ENCODE peak calls at places on chromosome 3, in eight cellular contexts. S, V, K, E, O, W, T and G are unnamed samples.

GRCh38 chr3:157100079-157100477 is 59.9 kb downstream of the CCNL1 start:
- DNase-seq in S (no peak), V (no peak), K (no peak), E (no peak), O (no peak), W (no peak), T (no peak), G (no peak)

GRCh38 chr3:69014022-69014580 is 617 bp upstream of the EOGT start:
- DNase-seq in S (no peak), V (no peak), K (no peak), E (no peak), O (no peak), W (no peak), T (no peak), G (no peak)

GRCh38 chr3:71450985-71451560 is 132.5 kb downstream of the FOXP1 start:
- DNase-seq in S (no peak), V (no peak), K (no peak), E (no peak), O (no peak), W (no peak), T (no peak), G (no peak)

GRCh38 chr3:192091831-192092230 is 630.9 kb downstream of the PYDC2 start:
- DNase-seq in S (no peak), V (no peak), K (no peak), E (no peak), O (peak), W (no peak), T (no peak), G (no peak)

GRCh38 chr3:120033594-120033993 is 60.7 kb downstream of the GSK3B start:
- DNase-seq in S (no peak), V (no peak), K (no peak), E (no peak), O (no peak), W (no peak), T (no peak), G (no peak)

GRCh38 chr3:162521669-162522068 is 1025.1 kb downstream of the OTOL1 start:
- DNase-seq in S (no peak), V (no peak), K (no peak), E (no peak), O (no peak), W (no peak), T (no peak), G (no peak)

GRCh38 chr3:71872256-71872655 is 87.3 kb upstream of the PROK2 start:
- DNase-seq in S (no peak), V (no peak), K (no peak), E (no peak), O (no peak), W (no peak), T (no peak), G (no peak)

GRCh38 chr3:193711165-193711485 is 118.1 kb downstream of the OPA1 start:
- DNase-seq in S (no peak), V (no peak), K (no peak), E (no peak), O (no peak), W (no peak), T (no peak), G (no peak)

GRCh38 chr3:118544458-118544857 is 490.2 kb downstream of the IGSF11 start:
- DNase-seq in S (no peak), V (no peak), K (no peak), E (no peak), O (no peak), W (peak), T (no peak), G (no peak)

GRCh38 chr3:149936812-149937230 is 33.9 kb downstream of the PFN2 start:
- DNase-seq in S (peak), V (peak), K (peak), E (peak), O (peak), W (peak), T (peak), G (no peak)

GRCh38 chr3:110419571-110419970 is 652.0 kb upstream of the NECTIN3 start:
- DNase-seq in S (no peak), V (no peak), K (no peak), E (no peak), O (peak), W (no peak), T (no peak), G (no peak)

GRCh38 chr3:149726716-149727407 is 25.4 kb downstream of the COMMD2 start:
- DNase-seq in S (no peak), V (no peak), K (peak), E (no peak), O (no peak), W (peak), T (no peak), G (no peak)

GRCh38 chr3:34374521-34374920 is 576.1 kb downstream of the PDCD6IP start:
- DNase-seq in S (no peak), V (no peak), K (no peak), E (no peak), O (no peak), W (no peak), T (no peak), G (no peak)

GRCh38 chr3:149820183-149820582 is 7.2 kb downstream of the RNF13 start:
- DNase-seq in S (no peak), V (no peak), K (no peak), E (no peak), O (no peak), W (peak), T (no peak), G (no peak)

GRCh38 chr3:177905895-177906511 is 630.2 kb upstream of the KCNMB2 start:
- DNase-seq in S (no peak), V (no peak), K (no peak), E (no peak), O (peak), W (peak), T (peak), G (no peak)

GRCh38 chr3:16741890-16742289 is 136.7 kb upstream of the DAZL start:
- DNase-seq in S (no peak), V (no peak), K (no peak), E (no peak), O (peak), W (peak), T (no peak), G (no peak)

GRCh38 chr3:194134757-194135515 is 1.0 kb upstream of the HES1 start:
- DNase-seq in S (peak), V (peak), K (peak), E (peak), O (peak), W (peak), T (peak), G (peak)

GRCh38 chr3:86837871-86838270 is 153.1 kb downstream of the VGLL3 start:
- DNase-seq in S (no peak), V (no peak), K (no peak), E (no peak), O (peak), W (no peak), T (no peak), G (no peak)

GRCh38 chr3:42590989-42591756 is 513 bp downstream of the SS18L2 start:
- DNase-seq in S (no peak), V (no peak), K (no peak), E (no peak), O (peak), W (no peak), T (no peak), G (no peak)

GRCh38 chr3:149808209-149808829 is 4.7 kb upstream of the RNF13 start:
- DNase-seq in S (peak), V (peak), K (peak), E (peak), O (peak), W (peak), T (peak), G (no peak)

GRCh38 chr3:56547486-56547885 is 9.5 kb upstream of the CCDC66 start:
- DNase-seq in S (no peak), V (no peak), K (no peak), E (no peak), O (peak), W (no peak), T (no peak), G (no peak)

GRCh38 chr3:55461896-55462295 is 25.2 kb downstream of the WNT5A start:
- DNase-seq in S (no peak), V (no peak), K (no peak), E (no peak), O (peak), W (peak), T (no peak), G (no peak)

GRCh38 chr3:130395916-130396315 is 50.4 kb downstream of the COL6A5 start:
- DNase-seq in S (no peak), V (peak), K (no peak), E (no peak), O (peak), W (peak), T (peak), G (no peak)

GRCh38 chr3:114542359-114542758 is 248.5 kb downstream of the TIGIT start:
- DNase-seq in S (no peak), V (no peak), K (no peak), E (no peak), O (no peak), W (no peak), T (no peak), G (no peak)

GRCh38 chr3:57952208-57952631 is 56.0 kb upstream of the FLNB start:
- DNase-seq in S (no peak), V (no peak), K (no peak), E (no peak), O (peak), W (peak), T (peak), G (no peak)

GRCh38 chr3:143885803-143886427 is 37.6 kb upstream of the SLC9A9 start:
- DNase-seq in S (no peak), V (peak), K (peak), E (peak), O (peak), W (peak), T (peak), G (no peak)

GRCh38 chr3:74861211-74861610 is 246.8 kb upstream of the CNTN3 start:
- DNase-seq in S (no peak), V (no peak), K (no peak), E (no peak), O (no peak), W (no peak), T (no peak), G (no peak)

GRCh38 chr3:114418724-114419543 is 125.1 kb downstream of the TIGIT start:
- DNase-seq in S (no peak), V (peak), K (peak), E (no peak), O (peak), W (peak), T (peak), G (no peak)

GRCh38 chr3:73622135-73622534 is 2.6 kb downstream of the PDZRN3 start:
- DNase-seq in S (peak), V (no peak), K (no peak), E (no peak), O (no peak), W (no peak), T (peak), G (no peak)

GRCh38 chr3:27939940-27940339 is 217.8 kb upstream of the EOMES start:
- DNase-seq in S (no peak), V (no peak), K (no peak), E (no peak), O (peak), W (peak), T (no peak), G (no peak)

GRCh38 chr3:173397161-173398110 is at the start of gene NLGN1:
- DNase-seq in S (peak), V (no peak), K (peak), E (no peak), O (peak), W (peak), T (no peak), G (no peak)

GRCh38 chr3:30357897-30358296 is 248.5 kb upstream of the TGFBR2 start:
- DNase-seq in S (no peak), V (peak), K (no peak), E (no peak), O (no peak), W (peak), T (no peak), G (no peak)

GRCh38 chr3:45762647-45763330 is 33.5 kb downstream of the SLC6A20 start:
- DNase-seq in S (no peak), V (no peak), K (no peak), E (no peak), O (no peak), W (no peak), T (no peak), G (no peak)

GRCh38 chr3:172155880-172156279 is 116.5 kb downstream of the FNDC3B start:
- DNase-seq in S (no peak), V (no peak), K (no peak), E (no peak), O (no peak), W (no peak), T (no peak), G (no peak)

GRCh38 chr3:130679218-130679617 is 67.4 kb downstream of the PIK3R4 start:
- DNase-seq in S (no peak), V (no peak), K (no peak), E (no peak), O (peak), W (no peak), T (no peak), G (no peak)

GRCh38 chr3:112561085-112561692 is 573 bp downstream of the ATG3 start:
- DNase-seq in S (peak), V (peak), K (peak), E (peak), O (peak), W (peak), T (peak), G (peak)

GRCh38 chr3:14884665-14885064 is 62.7 kb upstream of the NR2C2 start:
- DNase-seq in S (no peak), V (no peak), K (no peak), E (peak), O (no peak), W (no peak), T (no peak), G (no peak)

GRCh38 chr3:14889188-14889587 is 58.2 kb upstream of the NR2C2 start:
- DNase-seq in S (no peak), V (no peak), K (no peak), E (no peak), O (no peak), W (no peak), T (no peak), G (no peak)

GRCh38 chr3:14885307-14885706 is 62.1 kb upstream of the NR2C2 start:
- DNase-seq in S (no peak), V (no peak), K (no peak), E (peak), O (no peak), W (no peak), T (no peak), G (no peak)

GRCh38 chr3:14883226-14883625 is 64.2 kb upstream of the NR2C2 start:
- DNase-seq in S (no peak), V (no peak), K (no peak), E (no peak), O (no peak), W (no peak), T (no peak), G (no peak)

DNA sequence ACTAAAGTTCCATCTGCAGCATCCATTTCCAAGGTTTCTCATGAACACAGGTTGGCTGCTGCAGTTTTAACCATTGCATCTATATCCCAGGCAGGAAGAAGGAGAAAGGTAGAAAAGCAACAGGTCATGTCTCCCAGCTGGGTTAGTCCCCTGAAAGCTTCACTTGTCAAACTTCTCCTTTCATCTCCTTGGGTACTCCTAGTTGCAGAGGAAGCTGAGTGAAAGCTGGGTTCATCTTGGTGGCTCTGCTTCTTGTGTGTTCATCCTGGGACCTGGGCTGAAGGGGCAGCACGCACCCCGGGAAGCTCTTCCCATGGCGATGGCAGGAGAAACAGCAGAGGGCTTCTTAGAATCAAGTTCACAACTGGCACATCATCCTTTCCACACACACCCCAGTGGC is 61.3 kb upstream of the NR2C2 start:
- DNase-seq in S (no peak), V (no peak), K (no peak), E (no peak), O (no peak), W (no peak), T (no peak), G (no peak)
- TF ChIP-seq CTCF in S (no peak), V (no peak), K (no peak), E (no peak), O (no peak), W (no peak), T (no peak), G (no peak)

GRCh38 chr3:40366203-40367162 is 20.5 kb upstream of the ENTPD3 start:
- DNase-seq in S (no peak), V (no peak), K (no peak), E (no peak), O (no peak), W (peak), T (no peak), G (no peak)

GRCh38 chr3:40369716-40370115 is 17.3 kb upstream of the ENTPD3 start:
- DNase-seq in S (no peak), V (no peak), K (no peak), E (no peak), O (no peak), W (no peak), T (no peak), G (no peak)
- TF ChIP-seq CTCF in S (no peak), V (no peak), K (no peak), E (no peak), O (no peak), W (no peak), T (no peak), G (no peak)

GRCh38 chr3:185717627-185718330 is 107.1 kb downstream of the IGF2BP2 start:
- DNase-seq in S (no peak), V (no peak), K (no peak), E (no peak), O (no peak), W (peak), T (no peak), G (no peak)
- TF ChIP-seq CTCF in S (no peak), V (no peak), K (no peak), E (no peak), O (no peak), W (peak), T (no peak), G (no peak)

DNA sequence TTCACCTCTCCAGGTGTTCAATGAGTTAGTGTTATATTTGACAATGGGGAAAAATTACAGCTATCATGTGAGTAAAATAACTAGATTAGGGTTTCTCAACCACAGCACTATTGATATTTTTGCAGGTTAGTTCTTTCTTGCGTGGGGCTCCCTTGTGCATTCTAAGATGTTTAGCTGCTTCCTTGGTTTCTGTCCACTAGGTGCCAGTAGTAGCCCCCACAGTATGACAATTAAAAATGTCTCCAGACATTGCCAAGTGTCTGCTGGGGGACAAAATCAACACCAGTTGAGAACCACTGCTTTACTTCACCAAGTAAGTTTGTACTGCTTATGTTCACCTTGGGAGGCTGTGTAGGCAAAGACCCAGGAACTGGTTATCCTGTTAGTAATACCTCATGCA is 618.7 kb downstream of the EDEM1 start:
- DNase-seq in S (no peak), V (no peak), K (no peak), E (no peak), O (no peak), W (no peak), T (peak), G (no peak)
- TF ChIP-seq CTCF in S (no peak), V (peak), K (peak), E (no peak), O (no peak), W (no peak), T (peak), G (no peak)

GRCh38 chr3:104987859-104988258 is 378.9 kb upstream of the ALCAM start:
- DNase-seq in S (no peak), V (no peak), K (no peak), E (no peak), O (peak), W (no peak), T (no peak), G (no peak)
- TF ChIP-seq CTCF in S (no peak), V (no peak), K (peak), E (no peak), O (no peak), W (peak), T (no peak), G (no peak)

GRCh38 chr3:18444597-18445420 is 19.7 kb upstream of the SATB1 start:
- DNase-seq in S (peak), V (peak), K (peak), E (peak), O (peak), W (peak), T (peak), G (no peak)

GRCh38 chr3:18446067-18446793 is 21.1 kb upstream of the SATB1 start:
- DNase-seq in S (no peak), V (no peak), K (peak), E (no peak), O (no peak), W (no peak), T (no peak), G (no peak)

GRCh38 chr3:18443670-18444596 is 18.8 kb upstream of the SATB1 start:
- DNase-seq in S (peak), V (no peak), K (peak), E (no peak), O (no peak), W (no peak), T (peak), G (no peak)

GRCh38 chr3:18447720-18448119 is 22.6 kb upstream of the SATB1 start:
- DNase-seq in S (no peak), V (no peak), K (no peak), E (no peak), O (no peak), W (no peak), T (no peak), G (no peak)

DNA sequence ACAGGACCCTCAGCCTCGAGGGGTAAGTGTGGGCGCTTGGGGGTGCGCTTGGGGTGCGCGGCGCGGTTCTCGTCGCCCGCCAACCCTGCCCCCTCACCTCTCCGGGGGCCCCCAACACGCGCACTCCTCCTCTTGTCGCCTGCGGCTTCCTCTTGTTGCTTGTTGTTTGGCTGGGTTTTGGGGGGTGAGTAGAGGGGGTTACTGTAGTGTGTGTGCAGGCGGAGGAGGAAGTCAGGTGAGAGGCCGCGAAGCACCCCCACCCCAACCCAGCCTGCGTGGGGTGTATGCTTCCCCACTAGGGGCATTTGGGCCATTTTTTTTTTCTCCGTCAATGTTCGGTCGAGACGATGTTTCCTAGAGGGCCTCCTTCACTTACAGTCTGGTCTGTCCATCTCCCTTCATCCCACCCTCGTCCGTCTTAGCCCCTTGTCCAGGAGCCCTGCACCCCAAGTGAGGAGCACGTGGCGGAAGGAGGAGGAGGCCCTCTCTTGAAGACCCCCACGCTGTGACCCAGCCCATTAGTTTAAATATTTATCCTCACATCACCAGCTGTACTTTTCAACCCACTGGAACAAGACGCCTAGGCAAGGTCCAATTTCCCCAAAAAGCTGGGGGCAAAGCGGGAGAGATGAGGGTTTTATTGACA is 20.4 kb upstream of the SATB1 start:
- DNase-seq in S (no peak), V (no peak), K (peak), E (peak), O (no peak), W (no peak), T (no peak), G (no peak)
- TF ChIP-seq CTCF in S (no peak), V (no peak), K (no peak), E (peak), O (no peak), W (no peak), T (no peak), G (no peak)